ENCODE peak calls at places on chromosomes 16 and 17, in seven cellular contexts. C, H, S, U, R, X and E are unnamed samples.

GRCh38 chr17:17868637-17869522 is 32.1 kb upstream of the SREBF1 start:
- DNase-seq in C (no peak), H (no peak), S (no peak), U (no peak), R (peak), X (no peak), E (peak)

GRCh38 chr17:57068222-57068658 is 16.8 kb upstream of the AKAP1 start:
- DNase-seq in C (no peak), H (no peak), S (no peak), U (no peak), R (no peak), X (no peak), E (no peak)

GRCh38 chr16:49688298-49688697 is 167.6 kb downstream of the ZNF423 start:
- DNase-seq in C (no peak), H (no peak), S (no peak), U (no peak), R (no peak), X (no peak), E (no peak)

GRCh38 chr16:85667841-85668413 is 20.8 kb downstream of the GINS2 start:
- DNase-seq in C (no peak), H (no peak), S (no peak), U (no peak), R (no peak), X (no peak), E (no peak)

GRCh38 chr17:74877592-74878543 is 5.1 kb upstream of the FDXR start:
- DNase-seq in C (no peak), H (no peak), S (no peak), U (no peak), R (no peak), X (no peak), E (no peak)

GRCh38 chr16:86930001-86930400 is 351.7 kb downstream of the FOXL1 start:
- DNase-seq in C (no peak), H (no peak), S (no peak), U (no peak), R (no peak), X (no peak), E (no peak)

GRCh38 chr17:45578516-45579455 is 88.3 kb upstream of the PLEKHM1 start:
- DNase-seq in C (no peak), H (no peak), S (no peak), U (no peak), R (no peak), X (no peak), E (no peak)

GRCh38 chr16:47847220-47847970 is 308.4 kb downstream of the ABCC12 start:
- DNase-seq in C (no peak), H (no peak), S (no peak), U (no peak), R (no peak), X (no peak), E (no peak)

GRCh38 chr16:1346422-1347285 is 5.0 kb downstream of the TSR3 start:
- DNase-seq in C (no peak), H (no peak), S (no peak), U (no peak), R (no peak), X (no peak), E (peak)

GRCh38 chr16:1787322-1788094 is 4.7 kb downstream of the NUBP2 start:
- DNase-seq in C (no peak), H (peak), S (no peak), U (no peak), R (no peak), X (no peak), E (no peak)

GRCh38 chr17:62652251-62653001 is 25.0 kb downstream of the MRC2 start:
- DNase-seq in C (peak), H (peak), S (peak), U (no peak), R (no peak), X (no peak), E (peak)

GRCh38 chr17:39915559-39915958 is 2.9 kb downstream of the GSDMB start:
- DNase-seq in C (no peak), H (no peak), S (no peak), U (no peak), R (no peak), X (no peak), E (no peak)

GRCh38 chr16:1330260-1330914 is 3.1 kb upstream of the BAIAP3 start:
- DNase-seq in C (no peak), H (no peak), S (no peak), U (no peak), R (no peak), X (no peak), E (no peak)

GRCh38 chr16:89096768-89097527 is 3.3 kb downstream of the ACSF3 start:
- DNase-seq in C (no peak), H (no peak), S (no peak), U (no peak), R (no peak), X (peak), E (no peak)

GRCh38 chr17:51764387-51764971 is 394.0 kb downstream of the CA10 start:
- DNase-seq in C (peak), H (no peak), S (peak), U (peak), R (peak), X (no peak), E (peak)

GRCh38 chr16:66421891-66422290 is 5.2 kb upstream of the BEAN1 start:
- DNase-seq in C (no peak), H (no peak), S (no peak), U (no peak), R (no peak), X (no peak), E (no peak)

GRCh38 chr16:12781777-12782176 is 21.9 kb downstream of the CPPED1 start:
- DNase-seq in C (no peak), H (no peak), S (no peak), U (no peak), R (no peak), X (no peak), E (no peak)

GRCh38 chr17:32277284-32277683 is 11.7 kb downstream of the RHBDL3 start:
- DNase-seq in C (peak), H (no peak), S (no peak), U (no peak), R (no peak), X (no peak), E (peak)

GRCh38 chr16:71726491-71727319 is 2.2 kb upstream of the PHLPP2 start:
- DNase-seq in C (no peak), H (no peak), S (no peak), U (no peak), R (no peak), X (no peak), E (no peak)

GRCh38 chr17:36593651-36594316 is 2.1 kb downstream of the DHRS11 start:
- DNase-seq in C (no peak), H (no peak), S (no peak), U (no peak), R (no peak), X (no peak), E (no peak)

GRCh38 chr16:2537451-2538379 is at the start of gene PDPK1:
- DNase-seq in C (peak), H (peak), S (peak), U (peak), R (peak), X (peak), E (peak)

GRCh38 chr17:1942066-1942365 is 83.1 kb downstream of the RTN4RL1 start:
- DNase-seq in C (no peak), H (no peak), S (no peak), U (no peak), R (no peak), X (no peak), E (no peak)

GRCh38 chr16:610513-611381 is 20.0 kb upstream of the WFIKKN1 start:
- DNase-seq in C (no peak), H (no peak), S (no peak), U (no peak), R (no peak), X (peak), E (no peak)

GRCh38 chr17:16215965-16216316 is 607 bp upstream of the NCOR1 start:
- DNase-seq in C (no peak), H (no peak), S (no peak), U (no peak), R (no peak), X (no peak), E (peak)

GRCh38 chr16:23949630-23950290 is 114.0 kb downstream of the PRKCB start:
- DNase-seq in C (no peak), H (peak), S (no peak), U (no peak), R (no peak), X (peak), E (no peak)

GRCh38 chr17:69141802-69142472 is at the start of gene ABCA6:
- DNase-seq in C (no peak), H (no peak), S (no peak), U (no peak), R (no peak), X (no peak), E (no peak)